ENCODE peak calls at places on chromosomes 11 and 22, in nine cellular contexts. E, N, Y, I, J, A, W, M and X are unnamed samples.

GRCh38 chr11:101955278-101955677 is 39.0 kb upstream of the ANGPTL5 start:
- DNase-seq in E (no peak), M (no peak), J (no peak), Y (no peak), I (no peak), W (no peak), N (no peak), A (no peak), X (no peak)

GRCh38 chr11:20310137-20310536 is 53.4 kb upstream of the HTATIP2 start:
- DNase-seq in E (no peak), M (no peak), J (no peak), N (no peak), W (no peak), I (no peak), A (no peak), Y (no peak), X (no peak)

GRCh38 chr11:45654242-45654641 is 11.2 kb downstream of the CHST1 start:
- DNase-seq in W (no peak), J (no peak), N (no peak), M (no peak), A (no peak), I (no peak), E (no peak), Y (no peak), X (no peak)

GRCh38 chr11:629237-629583 is 2.2 kb upstream of the SCT start:
- DNase-seq in N (no peak), Y (no peak), M (no peak), J (no peak), I (no peak), W (no peak), E (no peak), A (no peak), X (no peak)

GRCh38 chr11:124950606-124951330 is 3.2 kb upstream of the CCDC15 start:
- DNase-seq in W (no peak), E (no peak), Y (no peak), J (no peak), N (no peak), M (no peak), A (no peak), I (no peak), X (no peak)

GRCh38 chr22:38704568-38705234 is 1.0 kb upstream of the GTPBP1 start:
- DNase-seq in M (no peak), W (no peak), Y (no peak), J (no peak), A (no peak), E (no peak), N (no peak), I (peak), X (no peak)

GRCh38 chr11:129577986-129578385 is 202.3 kb downstream of the BARX2 start:
- DNase-seq in Y (no peak), J (no peak), W (no peak), M (no peak), E (no peak), I (no peak), N (no peak), A (no peak), X (no peak)

GRCh38 chr11:6941970-6942369 is 15.7 kb downstream of the ZNF215 start:
- DNase-seq in J (no peak), A (no peak), M (no peak), W (no peak), I (no peak), Y (no peak), N (no peak), E (no peak), X (no peak)

GRCh38 chr11:44805596-44805995 is 78.8 kb downstream of the TSPAN18 start:
- DNase-seq in N (no peak), M (no peak), Y (no peak), A (no peak), W (no peak), I (no peak), J (no peak), E (no peak), X (no peak)

GRCh38 chr22:40199852-40200251 is 22.1 kb downstream of the TNRC6B start:
- DNase-seq in N (no peak), W (no peak), Y (no peak), A (no peak), J (no peak), E (no peak), M (no peak), I (no peak), X (no peak)

GRCh38 chr11:62532096-62532495 is 14.5 kb downstream of the AHNAK start:
- DNase-seq in M (no peak), E (no peak), I (no peak), J (no peak), N (no peak), Y (no peak), W (no peak), A (no peak), X (no peak)

GRCh38 chr11:84833488-84834086 is 793.6 kb downstream of the DLG2 start:
- DNase-seq in Y (no peak), A (no peak), I (no peak), W (no peak), N (no peak), E (no peak), J (no peak), M (no peak), X (no peak)

GRCh38 chr11:3014314-3014938 is 22.3 kb upstream of the NAP1L4 start:
- DNase-seq in W (no peak), I (no peak), J (no peak), M (no peak), N (no peak), E (no peak), A (no peak), Y (no peak), X (no peak)

GRCh38 chr11:22680628-22681027 is 14.2 kb downstream of the GAS2 start:
- DNase-seq in N (no peak), A (no peak), E (no peak), M (no peak), Y (no peak), W (no peak), I (peak), J (no peak), X (no peak)

GRCh38 chr11:63877658-63878241 is 38.8 kb downstream of the MARK2 start:
- DNase-seq in E (no peak), Y (no peak), A (no peak), N (no peak), J (no peak), M (no peak), I (no peak), W (no peak), X (no peak)

GRCh38 chr11:45918331-45918941 is 759 bp upstream of the PEX16 start:
- DNase-seq in M (peak), J (peak), E (no peak), A (no peak), I (peak), N (peak), W (peak), Y (peak), X (no peak)

GRCh38 chr11:12044799-12045198 is 36.4 kb upstream of the DKK3 start:
- DNase-seq in A (no peak), M (no peak), W (no peak), N (no peak), J (no peak), E (no peak), Y (no peak), I (no peak), X (no peak)

GRCh38 chr11:12318791-12319733 is 58.3 kb upstream of the PARVA start:
- DNase-seq in N (no peak), E (no peak), A (no peak), I (no peak), Y (peak), M (no peak), J (no peak), W (peak), X (no peak)

GRCh38 chr11:6469599-6469998 is 4.1 kb downstream of the TRIM3 start:
- DNase-seq in E (no peak), J (no peak), I (no peak), W (no peak), N (no peak), A (no peak), M (no peak), Y (no peak), X (no peak)

GRCh38 chr11:110830344-110831141 is 118.3 kb upstream of the ARHGAP20 start:
- DNase-seq in M (no peak), E (no peak), W (no peak), Y (peak), A (no peak), I (no peak), J (no peak), N (no peak), X (no peak)

GRCh38 chr11:47914743-47915142 is 65.6 kb upstream of the PTPRJ start:
- DNase-seq in W (peak), N (no peak), A (no peak), Y (no peak), E (no peak), M (no peak), J (no peak), I (no peak), X (no peak)

GRCh38 chr11:27241316-27242122 is 121.5 kb downstream of the CCDC34 start:
- DNase-seq in J (peak), Y (no peak), M (no peak), N (no peak), E (no peak), I (no peak), W (no peak), A (no peak), X (no peak)
- TF ChIP-seq REST in J (no peak), Y (no peak), M (no peak), N (no peak), E (no peak), I (no peak), W (no peak), A (no peak), X (no peak)

GRCh38 chr22:47784367-47784983 is 1022.0 kb downstream of the TBC1D22A start:
- DNase-seq in I (no peak), M (no peak), Y (no peak), A (no peak), N (no peak), J (no peak), W (no peak), E (no peak), X (no peak)
- TF ChIP-seq REST in I (no peak), M (no peak), Y (no peak), A (no peak), N (no peak), J (no peak), W (no peak), E (no peak), X (no peak)

GRCh38 chr11:122979815-122980656 is 1.6 kb downstream of the BSX start:
- DNase-seq in E (no peak), Y (peak), A (no peak), W (no peak), M (no peak), N (no peak), I (no peak), J (no peak), X (no peak)
- TF ChIP-seq REST in E (no peak), Y (no peak), A (no peak), W (no peak), M (no peak), N (no peak), I (no peak), J (no peak), X (no peak)

DNA sequence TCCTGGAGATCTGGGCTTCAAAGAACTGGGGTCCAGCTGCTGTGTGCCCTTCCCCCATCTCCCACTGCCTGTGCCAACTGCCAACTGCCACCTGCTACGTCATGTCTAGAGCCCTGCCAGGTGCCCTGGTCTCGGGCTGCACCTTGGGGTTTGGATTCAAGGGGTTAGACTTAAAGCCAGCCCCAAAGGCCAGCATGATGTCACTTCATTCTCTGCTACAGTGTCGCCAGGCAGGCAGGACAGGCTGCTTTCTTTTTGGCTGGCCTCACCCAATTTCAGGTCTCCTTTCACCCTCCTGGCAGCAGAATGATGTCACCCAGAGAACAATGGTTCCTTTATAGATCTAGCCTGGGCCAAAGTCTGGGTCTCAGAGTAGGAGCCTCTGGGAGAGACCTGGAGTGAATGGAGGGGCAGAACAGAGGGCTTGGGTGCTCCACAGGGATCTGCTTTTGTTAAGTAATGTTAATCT is 79.5 kb upstream of the CRYBB3 start:
- DNase-seq in Y (peak), N (no peak), W (no peak), J (no peak), I (peak), E (peak), A (no peak), M (no peak), X (no peak)
- TF ChIP-seq REST in Y (no peak), N (no peak), W (no peak), J (no peak), I (no peak), E (no peak), A (no peak), M (no peak), X (no peak)

DNA sequence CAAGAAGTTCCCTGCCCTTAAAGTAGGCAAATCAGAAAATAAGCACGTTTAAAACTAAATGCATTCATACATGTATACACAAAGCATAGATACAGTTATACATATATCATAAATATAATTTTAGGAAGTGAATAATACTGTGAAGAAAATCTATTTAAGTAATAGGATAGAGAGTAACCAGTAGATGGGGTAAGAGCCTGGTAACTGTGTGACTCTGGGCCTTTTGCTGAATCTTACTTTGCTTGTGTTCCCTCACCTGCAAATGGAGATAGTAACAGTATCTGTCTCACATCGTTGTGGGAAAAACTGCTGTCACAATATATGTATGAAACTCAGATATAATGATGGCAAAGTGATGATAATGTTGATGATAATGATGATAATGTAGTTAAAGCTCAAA is 29.9 kb downstream of the MS4A2 start:
- DNase-seq in Y (peak), J (no peak), I (no peak), N (no peak), A (no peak), W (no peak), E (no peak), M (no peak), X (no peak)
- TF ChIP-seq REST in Y (no peak), J (no peak), I (no peak), N (no peak), A (no peak), W (no peak), E (no peak), M (no peak), X (no peak)